ENCODE peak calls at places on chromosome 10, in eight cellular contexts. D is RWPE1; E is stimulated activated CD4-positive, alpha-beta T cell treated with anti-CD3 and anti-CD28 coated beads, Interleukin-12 subunit alpha, Interleukin-12 subunit beta, amount 100 ng/mL, for 48 hours; L is activated naive CD4-positive, alpha-beta T cell treated with Interleukin-2 at 50 U/mL for 16 hours; Z is ELF-1; B is body of pancreas; T is GM18507; M is NT2/D1. X is an unnamed sample.

GRCh38 chr10:75211007-75211735 is 575 bp downstream of the VDAC2 start:
- DNase-seq in D (peak), E (peak), L (peak), Z (no peak), B (no peak), T (no peak), M (no peak), X (no peak)

GRCh38 chr10:22475857-22476600 is 130.7 kb downstream of the SPAG6 start:
- DNase-seq in D (no peak), E (no peak), L (peak), Z (peak), B (no peak), T (no peak), M (no peak), X (peak)

GRCh38 chr10:132671171-132672154 is 114.5 kb downstream of the NKX6-2 start:
- DNase-seq in D (no peak), E (no peak), L (no peak), Z (no peak), B (peak), T (no peak), M (no peak), X (no peak)

GRCh38 chr10:126910798-126911197 is 5.6 kb downstream of the DOCK1 start:
- DNase-seq in D (no peak), E (no peak), L (no peak), Z (no peak), B (no peak), T (no peak), M (no peak), X (no peak)

GRCh38 chr10:96986200-96986856 is 154.2 kb downstream of the LCOR start:
- DNase-seq in D (no peak), E (no peak), L (no peak), Z (no peak), B (no peak), T (no peak), M (no peak), X (no peak)

GRCh38 chr10:124641282-124642075 is 102.7 kb downstream of the FAM53B start:
- DNase-seq in D (no peak), E (peak), L (peak), Z (no peak), B (no peak), T (no peak), M (no peak), X (no peak)

GRCh38 chr10:97894092-97894491 is 44.4 kb downstream of the GOLGA7B start:
- DNase-seq in D (no peak), E (no peak), L (no peak), Z (no peak), B (no peak), T (no peak), M (no peak), X (no peak)

GRCh38 chr10:5088703-5089261 is 5.4 kb upstream of the AKR1C3 start:
- DNase-seq in D (no peak), E (no peak), L (no peak), Z (no peak), B (no peak), T (no peak), M (no peak), X (no peak)

GRCh38 chr10:56585447-56586171 is 224.6 kb upstream of the ZWINT start:
- DNase-seq in D (no peak), E (no peak), L (no peak), Z (no peak), B (no peak), T (no peak), M (no peak), X (no peak)

GRCh38 chr10:33697016-33697415 is 362.5 kb upstream of the NRP1 start:
- DNase-seq in D (peak), E (no peak), L (no peak), Z (no peak), B (no peak), T (no peak), M (no peak), X (no peak)

GRCh38 chr10:14173391-14173705 is 157.4 kb downstream of the FRMD4A start:
- DNase-seq in D (no peak), E (no peak), L (no peak), Z (no peak), B (no peak), T (no peak), M (no peak), X (no peak)

X was measured in neural progenitor cell.